ENCODE peak calls at places on chromosomes 7 and 10, in nine cellular contexts. T is stimulated activated CD4-positive, alpha-beta T cell treated with anti-CD3 and anti-CD28 coated beads, TNF-alpha, amount 100 ng/mL, for 48 hours; H is HCEC 1CT; I is glomerular endothelial cell; B is activated CD8-positive, alpha-beta memory T cell treated with anti-CD3 and anti-CD28 coated beads for 4 hours; W is mucosa of gallbladder; S is HT1080; O is non-pigmented ciliary epithelial cell; Y is uterus. A is an unnamed sample.

GRCh38 chr10:42996588-42996987 is 80.3 kb upstream of the RET start:
- DNase-seq in Y (no peak), W (no peak), B (no peak), T (no peak), I (no peak), H (no peak), O (no peak), S (no peak), A (no peak)

GRCh38 chr10:66625709-66626590 is 299.9 kb upstream of the LRRTM3 start:
- DNase-seq in I (no peak), Y (no peak), B (no peak), W (no peak), H (no peak), O (no peak), T (no peak), S (no peak), A (no peak)

GRCh38 chr7:133510326-133511055 is 257.6 kb downstream of the EXOC4 start:
- DNase-seq in B (no peak), S (no peak), O (no peak), H (peak; percentile 19), W (peak; percentile 30), I (no peak), T (no peak), Y (no peak), A (no peak)

GRCh38 chr10:121087129-121087528 is 236.0 kb downstream of the WDR11 start:
- DNase-seq in T (no peak), S (no peak), Y (no peak), W (no peak), H (no peak), B (no peak), O (no peak), I (no peak), A (no peak)

GRCh38 chr7:152866125-152866524 is 106.6 kb downstream of the ACTR3B start:
- DNase-seq in I (no peak), S (no peak), H (no peak), B (no peak), W (no peak), Y (no peak), T (no peak), O (no peak), A (no peak)

GRCh38 chr10:131850490-131850880 is 50.3 kb upstream of the PPP2R2D start:
- DNase-seq in T (no peak), H (no peak), Y (no peak), I (no peak), B (no peak), S (peak; percentile 44), W (no peak), O (no peak), A (no peak)

GRCh38 chr10:49384268-49384953 is 11.5 kb downstream of the DRGX start:
- DNase-seq in W (no peak), T (no peak), O (no peak), B (no peak), I (no peak), S (no peak), H (no peak), Y (no peak), A (no peak)

GRCh38 chr10:1404236-1404952 is 332.9 kb downstream of the ADARB2 start:
- DNase-seq in W (peak; percentile 7), O (no peak), S (no peak), I (no peak), Y (no peak), H (no peak), B (no peak), T (no peak), A (no peak)

GRCh38 chr7:101210143-101210542 is 7.2 kb downstream of the PLOD3 start:
- DNase-seq in T (no peak), Y (no peak), I (no peak), H (no peak), W (no peak), B (no peak), O (no peak), S (no peak), A (no peak)

GRCh38 chr10:60044221-60044620 is 137.9 kb upstream of the CCDC6 start:
- DNase-seq in T (no peak), B (no peak), Y (no peak), S (peak; percentile 48), W (no peak), H (peak; percentile 30), I (no peak), O (peak; percentile 46), A (no peak)

GRCh38 chr7:106108988-106109387 is 3.1 kb downstream of the SYPL1 start:
- DNase-seq in Y (no peak), B (no peak), T (no peak), W (no peak), O (no peak), H (no peak), S (no peak), I (no peak), A (no peak)

GRCh38 chr7:128713794-128714193 is 25.4 kb upstream of the CALU start:
- DNase-seq in B (no peak), T (no peak), Y (no peak), S (peak; percentile 67), I (no peak), W (no peak), H (no peak), O (no peak), A (no peak)

GRCh38 chr10:1600861-1601260 is 136.5 kb downstream of the ADARB2 start:
- DNase-seq in B (no peak), O (no peak), I (no peak), T (no peak), H (no peak), Y (no peak), S (no peak), W (no peak), A (no peak)

A was measured in SIG-M5.